ENCODE peak calls at places on chromosomes 2 and 18, in nine cellular contexts. L is EH; Y is SJSA1; V is CD8-positive, alpha-beta T cell; B is Calu3; O is activated naive CD8-positive, alpha-beta T cell treated with anti-CD3 and anti-CD28 coated beads, Interleukin-2, amount 10 ng/mL, durations not matched to agents 7 days and 5 days; U is BJ; T is head of caudate nucleus; K is NCI-H1105 treated with DMSO at 0.1 percent for 48 hours. C is an unnamed sample.

GRCh38 chr18:36179562-36180334 is 7.5 kb upstream of the MOCOS start:
- DNase-seq in B (peak), V (no peak), L (peak), K (no peak), T (peak), U (no peak), Y (no peak), O (no peak), C (no peak)

GRCh38 chr2:224442092-224442999 is 40.4 kb upstream of the FAM124B start:
- DNase-seq in K (no peak), U (no peak), L (peak), V (no peak), T (no peak), B (peak), O (peak), Y (no peak), C (no peak)

GRCh38 chr2:98383166-98383565 is 36.9 kb downstream of the CNGA3 start:
- DNase-seq in T (no peak), K (no peak), O (no peak), B (no peak), Y (no peak), V (no peak), L (no peak), U (no peak), C (no peak)

GRCh38 chr2:133171396-133172004 is 396.8 kb downstream of the NCKAP5 start:
- DNase-seq in V (no peak), T (no peak), Y (peak), K (peak), U (peak), O (no peak), L (peak), B (peak), C (no peak)

GRCh38 chr18:42274488-42275137 is 319.6 kb downstream of the PIK3C3 start:
- DNase-seq in Y (peak), O (no peak), B (no peak), V (no peak), L (peak), K (peak), T (no peak), U (no peak), C (peak)

GRCh38 chr2:52710810-52711618 is 1056.6 kb upstream of the CHAC2 start:
- DNase-seq in B (no peak), O (no peak), T (no peak), V (no peak), U (no peak), K (no peak), L (no peak), Y (no peak), C (no peak)

GRCh38 chr2:186201371-186201770 is 284.7 kb upstream of the ZC3H15 start:
- DNase-seq in L (no peak), V (no peak), K (no peak), O (no peak), Y (no peak), T (no peak), U (no peak), B (no peak), C (no peak)

GRCh38 chr2:230449901-230450467 is 34.0 kb downstream of the SP100 start:
- DNase-seq in U (no peak), T (no peak), B (no peak), Y (no peak), K (no peak), O (no peak), L (no peak), V (no peak), C (no peak)

GRCh38 chr2:23041443-23041842 is 343.5 kb upstream of the KLHL29 start:
- DNase-seq in U (no peak), Y (no peak), K (no peak), V (no peak), T (no peak), O (no peak), L (no peak), B (no peak), C (no peak)

GRCh38 chr18:32271649-32272324 is 81.9 kb downstream of the MEP1B start:
- DNase-seq in B (peak), K (peak), Y (peak), O (no peak), U (no peak), V (no peak), L (peak), T (peak), C (peak)